ENCODE peak calls at places on chromosomes 6 and 20, in five cellular contexts. One of them, this sample, is unnamed.

GRCh38 chr6:169589699-169590257 is 112.1 kb downstream of the WDR27 start:
- DNase-seq in myocyte: peak; percentile 74
- DNase-seq in activated CD8-positive, alpha-beta memory T cell treated with anti-CD3 and anti-CD28 coated beads for 48 hours: no peak
- DNase-seq in body of pancreas: no peak
- DNase-seq in activated naive CD8-positive, alpha-beta T cell treated with anti-CD3 and anti-CD28 coated beads for 36 hours: peak; percentile 14
- DNase-seq in this sample: no peak

GRCh38 chr6:85192186-85192585 is 257.7 kb upstream of the NT5E start:
- DNase-seq in myocyte: peak; percentile 74
- DNase-seq in activated naive CD8-positive, alpha-beta T cell treated with anti-CD3 and anti-CD28 coated beads for 36 hours: no peak
- DNase-seq in body of pancreas: no peak
- DNase-seq in activated CD8-positive, alpha-beta memory T cell treated with anti-CD3 and anti-CD28 coated beads for 48 hours: no peak
- DNase-seq in this sample: no peak

GRCh38 chr6:106448000-106448426 is 87.5 kb downstream of the CRYBG1 start:
- DNase-seq in activated CD8-positive, alpha-beta memory T cell treated with anti-CD3 and anti-CD28 coated beads for 48 hours: peak; percentile 10
- DNase-seq in myocyte: no peak
- DNase-seq in body of pancreas: peak; percentile 11
- DNase-seq in activated naive CD8-positive, alpha-beta T cell treated with anti-CD3 and anti-CD28 coated beads for 36 hours: peak; percentile 21
- DNase-seq in this sample: peak; percentile 29

GRCh38 chr6:11222385-11223277 is 9.8 kb downstream of the NEDD9 start:
- DNase-seq in myocyte: no peak
- DNase-seq in activated naive CD8-positive, alpha-beta T cell treated with anti-CD3 and anti-CD28 coated beads for 36 hours: no peak
- DNase-seq in body of pancreas: no peak
- DNase-seq in activated CD8-positive, alpha-beta memory T cell treated with anti-CD3 and anti-CD28 coated beads for 48 hours: no peak
- DNase-seq in this sample: no peak

GRCh38 chr20:50918403-50918802 is 12.8 kb downstream of the ADNP start:
- DNase-seq in activated CD8-positive, alpha-beta memory T cell treated with anti-CD3 and anti-CD28 coated beads for 48 hours: no peak
- DNase-seq in body of pancreas: no peak
- DNase-seq in activated naive CD8-positive, alpha-beta T cell treated with anti-CD3 and anti-CD28 coated beads for 36 hours: no peak
- DNase-seq in myocyte: no peak
- DNase-seq in this sample: no peak

GRCh38 chr6:16999486-17000436 is 102.1 kb upstream of the STMND1 start:
- DNase-seq in activated CD8-positive, alpha-beta memory T cell treated with anti-CD3 and anti-CD28 coated beads for 48 hours: no peak
- DNase-seq in body of pancreas: no peak
- DNase-seq in myocyte: peak; percentile 40
- DNase-seq in activated naive CD8-positive, alpha-beta T cell treated with anti-CD3 and anti-CD28 coated beads for 36 hours: no peak
- DNase-seq in this sample: no peak

GRCh38 chr20:2814587-2815051 is at the start of gene C20orf141:
- DNase-seq in body of pancreas: peak; percentile 34
- DNase-seq in activated naive CD8-positive, alpha-beta T cell treated with anti-CD3 and anti-CD28 coated beads for 36 hours: no peak
- DNase-seq in activated CD8-positive, alpha-beta memory T cell treated with anti-CD3 and anti-CD28 coated beads for 48 hours: no peak
- DNase-seq in myocyte: peak; percentile 99
- DNase-seq in this sample: peak; percentile 27

GRCh38 chr6:105886812-105887513 is 199.2 kb upstream of the PRDM1 start:
- DNase-seq in body of pancreas: no peak
- DNase-seq in myocyte: no peak
- DNase-seq in activated naive CD8-positive, alpha-beta T cell treated with anti-CD3 and anti-CD28 coated beads for 36 hours: no peak
- DNase-seq in activated CD8-positive, alpha-beta memory T cell treated with anti-CD3 and anti-CD28 coated beads for 48 hours: no peak
- DNase-seq in this sample: no peak

GRCh38 chr6:79705456-79705995 is 74.4 kb downstream of the SH3BGRL2 start:
- DNase-seq in activated CD8-positive, alpha-beta memory T cell treated with anti-CD3 and anti-CD28 coated beads for 48 hours: no peak
- DNase-seq in myocyte: no peak
- DNase-seq in activated naive CD8-positive, alpha-beta T cell treated with anti-CD3 and anti-CD28 coated beads for 36 hours: no peak
- DNase-seq in body of pancreas: no peak
- DNase-seq in this sample: no peak

GRCh38 chr20:43191946-43192847 is 2.5 kb upstream of the PTPRT start:
- DNase-seq in myocyte: no peak
- DNase-seq in activated naive CD8-positive, alpha-beta T cell treated with anti-CD3 and anti-CD28 coated beads for 36 hours: peak; percentile 6
- DNase-seq in activated CD8-positive, alpha-beta memory T cell treated with anti-CD3 and anti-CD28 coated beads for 48 hours: no peak
- DNase-seq in body of pancreas: peak; percentile 45
- DNase-seq in this sample: no peak

GRCh38 chr6:36682328-36683144 is 4.0 kb downstream of the CDKN1A start:
- DNase-seq in activated CD8-positive, alpha-beta memory T cell treated with anti-CD3 and anti-CD28 coated beads for 48 hours: no peak
- DNase-seq in myocyte: peak; percentile 68
- DNase-seq in activated naive CD8-positive, alpha-beta T cell treated with anti-CD3 and anti-CD28 coated beads for 36 hours: peak; percentile 60
- DNase-seq in body of pancreas: peak; percentile 96
- DNase-seq in this sample: peak; percentile 85

GRCh38 chr6:83168556-83168955 is 24.5 kb downstream of the PGM3 start:
- DNase-seq in activated naive CD8-positive, alpha-beta T cell treated with anti-CD3 and anti-CD28 coated beads for 36 hours: no peak
- DNase-seq in activated CD8-positive, alpha-beta memory T cell treated with anti-CD3 and anti-CD28 coated beads for 48 hours: no peak
- DNase-seq in myocyte: no peak
- DNase-seq in body of pancreas: no peak
- DNase-seq in this sample: no peak

GRCh38 chr20:22584922-22585785 is 782 bp upstream of the FOXA2 start:
- DNase-seq in myocyte: no peak
- DNase-seq in body of pancreas: peak; percentile 73
- DNase-seq in activated CD8-positive, alpha-beta memory T cell treated with anti-CD3 and anti-CD28 coated beads for 48 hours: no peak
- DNase-seq in activated naive CD8-positive, alpha-beta T cell treated with anti-CD3 and anti-CD28 coated beads for 36 hours: no peak
- DNase-seq in this sample: peak; percentile 57

GRCh38 chr20:5127204-5127858 is 523 bp downstream of the CDS2 start:
- DNase-seq in activated CD8-positive, alpha-beta memory T cell treated with anti-CD3 and anti-CD28 coated beads for 48 hours: peak; percentile 30
- DNase-seq in activated naive CD8-positive, alpha-beta T cell treated with anti-CD3 and anti-CD28 coated beads for 36 hours: peak; percentile 82
- DNase-seq in body of pancreas: peak; percentile 65
- DNase-seq in myocyte: peak; percentile 54
- DNase-seq in this sample: peak; percentile 66

GRCh38 chr6:44029489-44030185 is 97.6 kb downstream of the MRPL14 start:
- DNase-seq in activated naive CD8-positive, alpha-beta T cell treated with anti-CD3 and anti-CD28 coated beads for 36 hours: no peak
- DNase-seq in myocyte: no peak
- DNase-seq in body of pancreas: no peak
- DNase-seq in activated CD8-positive, alpha-beta memory T cell treated with anti-CD3 and anti-CD28 coated beads for 48 hours: no peak
- DNase-seq in this sample: no peak

GRCh38 chr20:48187891-48188290 is 402.6 kb upstream of the SULF2 start:
- DNase-seq in activated naive CD8-positive, alpha-beta T cell treated with anti-CD3 and anti-CD28 coated beads for 36 hours: no peak
- DNase-seq in body of pancreas: no peak
- DNase-seq in activated CD8-positive, alpha-beta memory T cell treated with anti-CD3 and anti-CD28 coated beads for 48 hours: no peak
- DNase-seq in myocyte: peak; percentile 10
- DNase-seq in this sample: no peak

GRCh38 chr6:85483041-85483700 is 33.3 kb downstream of the NT5E start:
- DNase-seq in body of pancreas: peak; percentile 87
- DNase-seq in activated CD8-positive, alpha-beta memory T cell treated with anti-CD3 and anti-CD28 coated beads for 48 hours: peak; percentile 80
- DNase-seq in myocyte: peak; percentile 84
- DNase-seq in activated naive CD8-positive, alpha-beta T cell treated with anti-CD3 and anti-CD28 coated beads for 36 hours: peak; percentile 82
- DNase-seq in this sample: peak; percentile 85

GRCh38 chr20:25058051-25058796 is at the start of gene ACSS1:
- DNase-seq in body of pancreas: peak; percentile 76
- DNase-seq in myocyte: no peak
- DNase-seq in activated CD8-positive, alpha-beta memory T cell treated with anti-CD3 and anti-CD28 coated beads for 48 hours: peak; percentile 43
- DNase-seq in activated naive CD8-positive, alpha-beta T cell treated with anti-CD3 and anti-CD28 coated beads for 36 hours: peak; percentile 77
- DNase-seq in this sample: peak; percentile 78

GRCh38 chr20:32752458-32753250 is 9.4 kb upstream of the COMMD7 start:
- DNase-seq in activated naive CD8-positive, alpha-beta T cell treated with anti-CD3 and anti-CD28 coated beads for 36 hours: no peak
- DNase-seq in body of pancreas: peak; percentile 28
- DNase-seq in myocyte: no peak
- DNase-seq in activated CD8-positive, alpha-beta memory T cell treated with anti-CD3 and anti-CD28 coated beads for 48 hours: no peak
- DNase-seq in this sample: no peak

GRCh38 chr20:6483727-6484126 is 283.8 kb upstream of the BMP2 start:
- DNase-seq in myocyte: no peak
- DNase-seq in body of pancreas: no peak
- DNase-seq in activated CD8-positive, alpha-beta memory T cell treated with anti-CD3 and anti-CD28 coated beads for 48 hours: no peak
- DNase-seq in activated naive CD8-positive, alpha-beta T cell treated with anti-CD3 and anti-CD28 coated beads for 36 hours: no peak
- DNase-seq in this sample: no peak

GRCh38 chr6:151392429-151392828 is 1.1 kb upstream of the ZBTB2 start:
- DNase-seq in activated naive CD8-positive, alpha-beta T cell treated with anti-CD3 and anti-CD28 coated beads for 36 hours: no peak
- DNase-seq in body of pancreas: no peak
- DNase-seq in activated CD8-positive, alpha-beta memory T cell treated with anti-CD3 and anti-CD28 coated beads for 48 hours: no peak
- DNase-seq in myocyte: no peak
- DNase-seq in this sample: no peak

GRCh38 chr20:10671221-10671849 is 2.5 kb downstream of the JAG1 start:
- DNase-seq in activated naive CD8-positive, alpha-beta T cell treated with anti-CD3 and anti-CD28 coated beads for 36 hours: peak; percentile 52
- DNase-seq in body of pancreas: peak; percentile 88
- DNase-seq in myocyte: peak; percentile 90
- DNase-seq in activated CD8-positive, alpha-beta memory T cell treated with anti-CD3 and anti-CD28 coated beads for 48 hours: peak; percentile 4
- DNase-seq in this sample: peak; percentile 83

GRCh38 chr6:143176090-143177021 is 115.7 kb downstream of the AIG1 start:
- DNase-seq in myocyte: peak; percentile 92
- DNase-seq in activated CD8-positive, alpha-beta memory T cell treated with anti-CD3 and anti-CD28 coated beads for 48 hours: no peak
- DNase-seq in body of pancreas: no peak
- DNase-seq in activated naive CD8-positive, alpha-beta T cell treated with anti-CD3 and anti-CD28 coated beads for 36 hours: no peak
- DNase-seq in this sample: no peak

GRCh38 chr20:63399596-63400375 is 38.6 kb upstream of the CHRNA4 start:
- DNase-seq in activated CD8-positive, alpha-beta memory T cell treated with anti-CD3 and anti-CD28 coated beads for 48 hours: no peak
- DNase-seq in myocyte: no peak
- DNase-seq in body of pancreas: no peak
- DNase-seq in activated naive CD8-positive, alpha-beta T cell treated with anti-CD3 and anti-CD28 coated beads for 36 hours: no peak
- DNase-seq in this sample: no peak

GRCh38 chr6:166056637-166057036 is 111.0 kb downstream of the TBXT start:
- DNase-seq in activated CD8-positive, alpha-beta memory T cell treated with anti-CD3 and anti-CD28 coated beads for 48 hours: no peak
- DNase-seq in activated naive CD8-positive, alpha-beta T cell treated with anti-CD3 and anti-CD28 coated beads for 36 hours: no peak
- DNase-seq in body of pancreas: peak; percentile 33
- DNase-seq in myocyte: peak; percentile 36
- DNase-seq in this sample: no peak

GRCh38 chr6:74632196-74632595 is 573.7 kb downstream of the COL12A1 start:
- DNase-seq in activated naive CD8-positive, alpha-beta T cell treated with anti-CD3 and anti-CD28 coated beads for 36 hours: no peak
- DNase-seq in activated CD8-positive, alpha-beta memory T cell treated with anti-CD3 and anti-CD28 coated beads for 48 hours: no peak
- DNase-seq in myocyte: no peak
- DNase-seq in body of pancreas: no peak
- DNase-seq in this sample: no peak

GRCh38 chr20:64003970-64004725 is 23.2 kb downstream of the PRPF6 start:
- DNase-seq in activated naive CD8-positive, alpha-beta T cell treated with anti-CD3 and anti-CD28 coated beads for 36 hours: no peak
- DNase-seq in body of pancreas: no peak
- DNase-seq in activated CD8-positive, alpha-beta memory T cell treated with anti-CD3 and anti-CD28 coated beads for 48 hours: no peak
- DNase-seq in myocyte: no peak
- DNase-seq in this sample: no peak

GRCh38 chr6:99991955-99992354 is 2.1 kb downstream of the MCHR2 start:
- DNase-seq in activated naive CD8-positive, alpha-beta T cell treated with anti-CD3 and anti-CD28 coated beads for 36 hours: no peak
- DNase-seq in body of pancreas: no peak
- DNase-seq in myocyte: no peak
- DNase-seq in activated CD8-positive, alpha-beta memory T cell treated with anti-CD3 and anti-CD28 coated beads for 48 hours: no peak
- DNase-seq in this sample: no peak

GRCh38 chr20:44594730-44595129 is 12.4 kb downstream of the PKIG start:
- DNase-seq in body of pancreas: no peak
- DNase-seq in myocyte: no peak
- DNase-seq in activated naive CD8-positive, alpha-beta T cell treated with anti-CD3 and anti-CD28 coated beads for 36 hours: no peak
- DNase-seq in activated CD8-positive, alpha-beta memory T cell treated with anti-CD3 and anti-CD28 coated beads for 48 hours: no peak
- DNase-seq in this sample: no peak

GRCh38 chr20:50303573-50304500 is 113.2 kb downstream of the CEBPB start:
- DNase-seq in body of pancreas: peak; percentile 82
- DNase-seq in activated naive CD8-positive, alpha-beta T cell treated with anti-CD3 and anti-CD28 coated beads for 36 hours: no peak
- DNase-seq in activated CD8-positive, alpha-beta memory T cell treated with anti-CD3 and anti-CD28 coated beads for 48 hours: no peak
- DNase-seq in myocyte: peak; percentile 44
- DNase-seq in this sample: peak; percentile 81

GRCh38 chr6:132354517-132355167 is 46.6 kb downstream of the MOXD1 start:
- DNase-seq in myocyte: peak; percentile 8
- DNase-seq in activated CD8-positive, alpha-beta memory T cell treated with anti-CD3 and anti-CD28 coated beads for 48 hours: peak; percentile 8
- DNase-seq in body of pancreas: no peak
- DNase-seq in activated naive CD8-positive, alpha-beta T cell treated with anti-CD3 and anti-CD28 coated beads for 36 hours: peak; percentile 43
- DNase-seq in this sample: peak; percentile 70

GRCh38 chr6:93787841-93788240 is 368.5 kb upstream of the EPHA7 start:
- DNase-seq in body of pancreas: no peak
- DNase-seq in activated naive CD8-positive, alpha-beta T cell treated with anti-CD3 and anti-CD28 coated beads for 36 hours: no peak
- DNase-seq in myocyte: peak; percentile 65
- DNase-seq in activated CD8-positive, alpha-beta memory T cell treated with anti-CD3 and anti-CD28 coated beads for 48 hours: no peak
- DNase-seq in this sample: no peak

GRCh38 chr6:109475625-109476024 is 7.4 kb downstream of the ZBTB24 start:
- DNase-seq in body of pancreas: peak; percentile 34
- DNase-seq in activated CD8-positive, alpha-beta memory T cell treated with anti-CD3 and anti-CD28 coated beads for 48 hours: no peak
- DNase-seq in activated naive CD8-positive, alpha-beta T cell treated with anti-CD3 and anti-CD28 coated beads for 36 hours: no peak
- DNase-seq in myocyte: no peak
- DNase-seq in this sample: no peak

GRCh38 chr20:23507346-23507745 is 16.4 kb downstream of the CST8 start:
- DNase-seq in activated naive CD8-positive, alpha-beta T cell treated with anti-CD3 and anti-CD28 coated beads for 36 hours: no peak
- DNase-seq in body of pancreas: no peak
- DNase-seq in myocyte: no peak
- DNase-seq in activated CD8-positive, alpha-beta memory T cell treated with anti-CD3 and anti-CD28 coated beads for 48 hours: no peak
- DNase-seq in this sample: no peak

GRCh38 chr20:5652626-5653573 is 97.3 kb upstream of the SHLD1 start:
- DNase-seq in myocyte: peak; percentile 11
- DNase-seq in activated naive CD8-positive, alpha-beta T cell treated with anti-CD3 and anti-CD28 coated beads for 36 hours: no peak
- DNase-seq in activated CD8-positive, alpha-beta memory T cell treated with anti-CD3 and anti-CD28 coated beads for 48 hours: no peak
- DNase-seq in body of pancreas: no peak
- DNase-seq in this sample: no peak

GRCh38 chr20:17498181-17498580 is 33.0 kb downstream of the BFSP1 start:
- DNase-seq in body of pancreas: no peak
- DNase-seq in activated naive CD8-positive, alpha-beta T cell treated with anti-CD3 and anti-CD28 coated beads for 36 hours: no peak
- DNase-seq in myocyte: no peak
- DNase-seq in activated CD8-positive, alpha-beta memory T cell treated with anti-CD3 and anti-CD28 coated beads for 48 hours: no peak
- DNase-seq in this sample: no peak

GRCh38 chr6:152267967-152268845 is 369.0 kb downstream of the SYNE1 start:
- DNase-seq in body of pancreas: peak; percentile 30
- DNase-seq in activated naive CD8-positive, alpha-beta T cell treated with anti-CD3 and anti-CD28 coated beads for 36 hours: no peak
- DNase-seq in myocyte: peak; percentile 50
- DNase-seq in activated CD8-positive, alpha-beta memory T cell treated with anti-CD3 and anti-CD28 coated beads for 48 hours: no peak
- DNase-seq in this sample: no peak

GRCh38 chr6:27651371-27651732 is 178.4 kb upstream of the ZNF184 start:
- DNase-seq in body of pancreas: no peak
- DNase-seq in myocyte: peak; percentile 1
- DNase-seq in activated naive CD8-positive, alpha-beta T cell treated with anti-CD3 and anti-CD28 coated beads for 36 hours: no peak
- DNase-seq in activated CD8-positive, alpha-beta memory T cell treated with anti-CD3 and anti-CD28 coated beads for 48 hours: no peak
- DNase-seq in this sample: no peak

GRCh38 chr6:104484626-104485025 is 375.1 kb downstream of the HACE1 start:
- DNase-seq in body of pancreas: no peak
- DNase-seq in myocyte: no peak
- DNase-seq in activated naive CD8-positive, alpha-beta T cell treated with anti-CD3 and anti-CD28 coated beads for 36 hours: no peak
- DNase-seq in activated CD8-positive, alpha-beta memory T cell treated with anti-CD3 and anti-CD28 coated beads for 48 hours: no peak
- DNase-seq in this sample: no peak